ENCODE peak calls at places on chromosomes 6 and 20, in ten cellular contexts. C is lower leg skin, Q is AG04450, T is mucosa of descending colon, G is epithelial cell of esophagus, K is psoas muscle, F is HFF-Myc, X is cardiac muscle cell, Y is kidney, I is HL-60. O is an unnamed sample.

GRCh38 chr6:90219168-90219985 is 77.3 kb downstream of the BACH2 start:
- DNase-seq in F (peak), T (no peak), X (peak), Q (peak), G (peak), Y (no peak), I (no peak), K (no peak), C (peak), O (peak)

GRCh38 chr6:78598966-78599365 is 268.4 kb upstream of the IRAK1BP1 start:
- DNase-seq in I (no peak), G (peak), Y (no peak), Q (peak), K (no peak), X (no peak), C (no peak), F (peak), T (no peak), O (peak)

GRCh38 chr6:52975580-52975979 is 19.5 kb downstream of the GSTA4 start:
- DNase-seq in G (no peak), X (no peak), I (no peak), K (no peak), C (no peak), T (no peak), F (no peak), Y (no peak), Q (no peak), O (no peak)

GRCh38 chr6:100269189-100269588 is 195.5 kb downstream of the SIM1 start:
- DNase-seq in G (peak), C (no peak), F (no peak), Q (peak), Y (no peak), K (no peak), X (no peak), T (no peak), I (no peak), O (no peak)

GRCh38 chr6:54801669-54802068 is 44.9 kb upstream of the FAM83B start:
- DNase-seq in Y (no peak), G (peak), Q (peak), I (peak), X (no peak), F (peak), C (no peak), T (no peak), K (no peak), O (peak)

GRCh38 chr6:33840064-33840926 is 36.5 kb upstream of the MLN start:
- DNase-seq in C (peak), T (no peak), X (no peak), Y (no peak), I (peak), G (peak), F (peak), Q (peak), K (peak), O (peak)

GRCh38 chr6:138572885-138573284 is 73.6 kb upstream of the NHSL1 start:
- DNase-seq in F (no peak), G (no peak), C (no peak), K (no peak), T (no peak), Y (no peak), Q (no peak), X (no peak), I (no peak), O (no peak)

GRCh38 chr6:131061771-131062160 is 1.3 kb downstream of the EPB41L2 start:
- DNase-seq in G (no peak), Y (no peak), T (no peak), X (no peak), K (no peak), Q (no peak), I (no peak), F (no peak), C (no peak), O (no peak)

GRCh38 chr6:138795809-138796469 is at the start of gene ECT2L:
- DNase-seq in F (peak), K (peak), X (peak), T (peak), G (peak), Q (no peak), Y (peak), I (no peak), C (peak), O (no peak)

GRCh38 chr6:33075568-33076405 is at the start of gene HLA-DPB1:
- DNase-seq in F (no peak), Q (no peak), Y (no peak), T (no peak), G (peak), K (no peak), I (peak), X (peak), C (peak), O (peak)

GRCh38 chr6:53492860-53493634 is 51.9 kb downstream of the GCLC start:
- DNase-seq in Q (peak), C (no peak), G (peak), Y (no peak), I (peak), X (peak), T (no peak), K (no peak), F (peak), O (no peak)

GRCh38 chr6:105087571-105088211 is 92.1 kb downstream of the POPDC3 start:
- DNase-seq in X (peak), I (peak), T (no peak), K (no peak), F (peak), G (peak), Q (peak), C (no peak), Y (no peak), O (peak)

GRCh38 chr20:46894971-46895905 is 595 bp downstream of the EYA2 start:
- DNase-seq in I (no peak), X (peak), G (peak), F (no peak), C (no peak), Y (peak), T (no peak), K (peak), Q (no peak), O (peak)

GRCh38 chr6:8006208-8006607 is 58.0 kb downstream of the BLOC1S5 start:
- DNase-seq in X (peak), F (no peak), C (no peak), K (no peak), Q (no peak), T (no peak), Y (no peak), G (peak), I (no peak), O (no peak)
- TF ChIP-seq CTCF in X (peak), F (peak), C (no peak), K (peak), Q (peak), T (no peak), Y (peak), G (peak), I (no peak), O (peak)

GRCh38 chr6:83071707-83072106 is 4.2 kb downstream of the DOP1A start:
- DNase-seq in T (no peak), I (no peak), X (no peak), G (peak), F (no peak), C (no peak), Y (no peak), Q (no peak), K (no peak), O (no peak)

GRCh38 chr6:83068628-83069027 is 1.2 kb downstream of the DOP1A start:
- DNase-seq in I (no peak), F (no peak), T (no peak), G (no peak), K (no peak), Y (no peak), Q (no peak), X (no peak), C (no peak), O (no peak)

GRCh38 chr6:83073620-83074019 is 6.1 kb downstream of the DOP1A start:
- DNase-seq in T (no peak), Y (no peak), X (no peak), F (no peak), G (peak), Q (no peak), I (no peak), C (no peak), K (no peak), O (no peak)

GRCh38 chr6:83069633-83070032 is 2.2 kb downstream of the DOP1A start:
- DNase-seq in Q (no peak), G (peak), Y (no peak), I (no peak), C (no peak), K (no peak), X (no peak), T (no peak), F (no peak), O (no peak)

GRCh38 chr6:83071023-83071422 is 3.6 kb downstream of the DOP1A start:
- DNase-seq in Y (no peak), G (peak), K (no peak), F (no peak), Q (no peak), I (no peak), C (no peak), X (no peak), T (no peak), O (no peak)
- H3K4me3 ChIP-seq in Y (no peak), G (peak), K (no peak), F (no peak), Q (no peak), I (no peak), C (no peak), X (no peak), T (no peak), O (no peak)

DNA sequence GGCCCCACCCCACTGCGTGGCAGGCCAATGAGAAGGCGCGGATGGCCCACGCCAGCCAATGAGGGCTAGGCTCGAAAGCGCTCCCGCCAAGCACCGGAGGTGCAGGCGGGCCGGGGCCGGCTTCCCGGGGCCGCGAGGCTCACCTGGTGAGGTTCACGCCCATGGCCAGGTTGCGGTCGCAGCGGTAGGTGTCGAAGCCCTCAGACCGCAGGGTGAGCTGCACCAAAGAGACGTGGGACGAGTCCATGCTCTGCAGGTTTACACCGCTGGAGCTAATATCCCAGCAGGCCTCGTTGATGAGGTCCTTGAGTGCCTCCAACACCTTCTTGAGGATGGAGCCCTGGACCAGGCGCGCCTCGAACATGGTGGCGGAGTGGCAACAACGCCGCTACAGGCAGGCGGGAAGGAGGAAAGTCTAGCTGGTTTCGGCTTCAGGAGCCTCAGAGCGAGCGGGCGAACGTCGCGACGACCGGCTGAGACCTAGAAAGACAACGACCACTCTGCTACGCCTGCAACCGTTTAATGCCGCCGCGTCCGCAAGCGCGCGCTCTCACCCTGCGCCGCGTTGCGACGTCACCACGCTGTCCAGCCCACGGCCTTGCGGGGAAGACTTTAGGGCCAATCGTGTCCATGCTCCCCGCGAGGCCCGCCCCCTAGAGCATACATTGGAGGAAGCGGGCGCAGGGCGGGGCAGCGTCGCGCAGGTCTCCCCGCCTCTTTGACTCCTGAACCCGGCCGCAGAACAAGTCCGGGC is at the start of gene PCNA:
- DNase-seq in F (peak), I (peak), T (peak), X (peak), Y (peak), C (peak), Q (peak), K (peak), G (peak), O (peak)
- TF ChIP-seq CTCF in F (no peak), I (no peak), T (peak), X (no peak), Y (no peak), C (no peak), Q (no peak), K (no peak), G (no peak), O (no peak)

DNA sequence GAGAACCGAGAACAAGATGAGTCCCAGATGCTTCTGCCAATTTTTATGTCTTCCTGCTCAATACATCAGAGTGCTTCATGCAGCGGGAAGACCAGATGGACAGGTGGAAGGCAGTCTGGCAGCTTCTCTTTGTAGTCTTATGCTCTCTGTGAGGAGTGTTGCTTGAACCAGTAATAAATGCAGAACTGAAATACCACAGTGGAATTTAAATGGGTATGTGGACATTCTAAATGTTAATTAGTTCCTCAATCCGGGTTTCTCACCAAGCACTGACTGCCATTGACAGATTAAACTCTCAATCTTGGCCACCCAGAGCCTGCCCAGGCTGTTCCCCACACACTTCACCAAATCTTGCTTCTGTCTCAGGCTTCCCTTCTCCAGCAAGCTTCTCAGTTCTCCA is 695.5 kb upstream of the CHD6 start:
- DNase-seq in Q (no peak), K (no peak), F (no peak), Y (no peak), C (no peak), X (no peak), G (no peak), I (no peak), T (no peak), O (no peak)
- H3K4me3 ChIP-seq in Q (no peak), K (no peak), F (no peak), Y (no peak), C (no peak), X (no peak), G (no peak), I (no peak), T (no peak), O (no peak)

DNA sequence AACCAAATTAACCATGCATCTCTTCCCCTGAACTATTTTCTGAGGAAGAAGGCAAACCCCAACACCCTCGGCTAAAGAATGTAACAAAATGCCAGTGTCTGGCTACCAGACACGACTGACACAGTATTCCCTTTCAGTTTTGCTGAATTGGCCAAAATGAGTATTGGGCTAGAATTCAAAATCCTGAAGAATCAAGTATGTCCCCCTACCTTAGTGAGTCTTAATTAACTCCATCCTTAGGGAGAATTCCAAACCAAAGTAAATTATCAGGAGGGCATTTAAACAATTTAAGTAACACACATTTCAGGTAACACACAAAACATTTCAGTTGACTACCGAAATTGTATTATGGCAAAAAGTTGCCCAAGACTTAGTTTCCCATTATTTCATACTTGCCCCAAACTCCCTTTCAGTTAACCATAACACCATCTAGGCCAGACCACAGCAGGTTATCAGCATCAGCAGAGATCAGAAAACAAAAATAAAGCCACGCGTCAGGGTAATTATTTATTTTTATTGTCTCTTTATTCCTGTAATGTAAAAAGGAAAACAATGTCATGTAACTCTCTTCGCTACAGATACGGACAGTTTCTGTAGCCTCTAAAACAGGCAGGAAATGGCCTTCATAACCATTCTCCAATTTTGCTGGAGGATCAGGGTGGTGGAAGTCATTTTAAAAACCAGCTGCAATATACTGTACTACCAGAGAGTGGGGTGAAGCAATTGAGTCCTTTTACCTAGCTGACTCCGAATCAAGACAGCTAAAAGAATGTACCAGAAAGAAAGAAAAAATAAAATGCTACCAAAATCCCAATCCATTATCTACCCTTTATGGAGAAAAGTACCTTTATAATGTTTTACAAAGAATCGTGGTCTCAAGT is 1.9 kb downstream of the SNX5 start:
- DNase-seq in C (no peak), K (no peak), F (no peak), G (peak), I (no peak), Q (no peak), X (peak), T (no peak), Y (no peak), O (no peak)
- TF ChIP-seq CTCF in C (no peak), K (peak), F (no peak), G (peak), I (no peak), Q (peak), X (peak), T (no peak), Y (no peak), O (peak)